ENCODE peak calls at places on chromosomes 5 and 9, in five cellular contexts. One of them, this sample, is unnamed.

GRCh38 chr9:76882686-76883085 is 23.2 kb downstream of the PRUNE2 start:
- DNase-seq in mammary epithelial cell: no peak
- DNase-seq in PC-9: no peak
- DNase-seq in WERI-Rb-1: no peak
- DNase-seq in tibial nerve: no peak
- DNase-seq in this sample: no peak

GRCh38 chr9:81032831-81033230 is 656.5 kb downstream of the TLE1 start:
- DNase-seq in mammary epithelial cell: peak
- DNase-seq in PC-9: no peak
- DNase-seq in WERI-Rb-1: no peak
- DNase-seq in tibial nerve: no peak
- DNase-seq in this sample: no peak

GRCh38 chr9:94645901-94646300 is 6.6 kb upstream of the FBP1 start:
- DNase-seq in mammary epithelial cell: no peak
- DNase-seq in PC-9: no peak
- DNase-seq in WERI-Rb-1: no peak
- DNase-seq in tibial nerve: no peak
- DNase-seq in this sample: no peak

GRCh38 chr9:132367613-132368305 is 13.0 kb upstream of the SETX start:
- DNase-seq in mammary epithelial cell: no peak
- DNase-seq in PC-9: no peak
- DNase-seq in WERI-Rb-1: no peak
- DNase-seq in tibial nerve: no peak
- DNase-seq in this sample: no peak

GRCh38 chr5:74429495-74429894 is 211.0 kb downstream of the ENC1 start:
- DNase-seq in mammary epithelial cell: no peak
- DNase-seq in PC-9: no peak
- DNase-seq in WERI-Rb-1: no peak
- DNase-seq in tibial nerve: no peak
- DNase-seq in this sample: no peak

GRCh38 chr5:18050344-18050743 is 416.1 kb downstream of the TAF11L14 start:
- DNase-seq in mammary epithelial cell: no peak
- DNase-seq in PC-9: no peak
- DNase-seq in WERI-Rb-1: no peak
- DNase-seq in tibial nerve: no peak
- DNase-seq in this sample: no peak

GRCh38 chr5:139435676-139436075 is 3.6 kb downstream of the DNAJC18 start:
- DNase-seq in mammary epithelial cell: no peak
- DNase-seq in PC-9: no peak
- DNase-seq in WERI-Rb-1: no peak
- DNase-seq in tibial nerve: no peak
- DNase-seq in this sample: no peak

GRCh38 chr9:124007468-124008306 is 3.9 kb upstream of the LHX2 start:
- DNase-seq in mammary epithelial cell: no peak
- DNase-seq in PC-9: no peak
- DNase-seq in WERI-Rb-1: no peak
- DNase-seq in tibial nerve: no peak
- DNase-seq in this sample: no peak

GRCh38 chr5:94849821-94850736 is 231.6 kb downstream of the SLF1 start:
- DNase-seq in mammary epithelial cell: peak
- DNase-seq in PC-9: peak
- DNase-seq in WERI-Rb-1: peak
- DNase-seq in tibial nerve: no peak
- DNase-seq in this sample: no peak

GRCh38 chr5:177433658-177434217 is 7.3 kb downstream of the GRK6 start:
- DNase-seq in mammary epithelial cell: no peak
- DNase-seq in PC-9: no peak
- DNase-seq in WERI-Rb-1: no peak
- DNase-seq in tibial nerve: no peak
- DNase-seq in this sample: no peak

GRCh38 chr5:95403996-95404395 is 12.8 kb downstream of the FAM81B start:
- DNase-seq in mammary epithelial cell: peak
- DNase-seq in PC-9: no peak
- DNase-seq in WERI-Rb-1: no peak
- DNase-seq in tibial nerve: no peak
- DNase-seq in this sample: no peak

GRCh38 chr9:27379311-27380236 is 82.6 kb upstream of the EQTN start:
- DNase-seq in mammary epithelial cell: no peak
- DNase-seq in PC-9: no peak
- DNase-seq in WERI-Rb-1: no peak
- DNase-seq in tibial nerve: no peak
- DNase-seq in this sample: no peak

GRCh38 chr5:152505442-152506042 is 100.5 kb upstream of the NMUR2 start:
- DNase-seq in mammary epithelial cell: peak
- DNase-seq in PC-9: peak
- DNase-seq in WERI-Rb-1: peak
- DNase-seq in tibial nerve: no peak
- DNase-seq in this sample: no peak

GRCh38 chr5:172454355-172455086 is at the start of gene SH3PXD2B:
- DNase-seq in mammary epithelial cell: peak
- DNase-seq in PC-9: peak
- DNase-seq in WERI-Rb-1: peak
- DNase-seq in tibial nerve: no peak
- DNase-seq in this sample: no peak

GRCh38 chr5:2603176-2603575 is 148.3 kb downstream of the IRX2 start:
- DNase-seq in mammary epithelial cell: no peak
- DNase-seq in PC-9: no peak
- DNase-seq in WERI-Rb-1: no peak
- DNase-seq in tibial nerve: no peak
- DNase-seq in this sample: no peak

GRCh38 chr5:168865973-168866372 is 286.8 kb upstream of the PANK3 start:
- DNase-seq in mammary epithelial cell: no peak
- DNase-seq in PC-9: no peak
- DNase-seq in WERI-Rb-1: peak
- DNase-seq in tibial nerve: no peak
- DNase-seq in this sample: no peak

GRCh38 chr5:113520429-113520828 is 6.9 kb downstream of the YTHDC2 start:
- DNase-seq in mammary epithelial cell: peak
- DNase-seq in PC-9: no peak
- DNase-seq in WERI-Rb-1: no peak
- DNase-seq in tibial nerve: no peak
- DNase-seq in this sample: no peak

GRCh38 chr5:142798099-142798768 is 28.1 kb downstream of the ARHGAP26 start:
- DNase-seq in mammary epithelial cell: no peak
- DNase-seq in PC-9: no peak
- DNase-seq in WERI-Rb-1: no peak
- DNase-seq in tibial nerve: no peak
- DNase-seq in this sample: no peak

GRCh38 chr5:122129332-122129731 is at the start of gene ZNF474:
- DNase-seq in mammary epithelial cell: peak
- DNase-seq in PC-9: peak
- DNase-seq in WERI-Rb-1: no peak
- DNase-seq in tibial nerve: no peak
- DNase-seq in this sample: peak

GRCh38 chr9:121674952-121675351 is 23.5 kb downstream of the DAB2IP start:
- DNase-seq in mammary epithelial cell: peak
- DNase-seq in PC-9: no peak
- DNase-seq in WERI-Rb-1: no peak
- DNase-seq in tibial nerve: no peak
- DNase-seq in this sample: no peak

GRCh38 chr9:112601646-112602045 is 115.0 kb downstream of the KIAA1958 start:
- DNase-seq in mammary epithelial cell: no peak
- DNase-seq in PC-9: no peak
- DNase-seq in WERI-Rb-1: no peak
- DNase-seq in tibial nerve: no peak
- DNase-seq in this sample: no peak

GRCh38 chr9:15735083-15735974 is 182.5 kb downstream of the CCDC171 start:
- DNase-seq in mammary epithelial cell: peak
- DNase-seq in PC-9: peak
- DNase-seq in WERI-Rb-1: no peak
- DNase-seq in tibial nerve: no peak
- DNase-seq in this sample: no peak

GRCh38 chr9:20312732-20313131 is 309.6 kb downstream of the MLLT3 start:
- DNase-seq in mammary epithelial cell: peak
- DNase-seq in PC-9: no peak
- DNase-seq in WERI-Rb-1: no peak
- DNase-seq in tibial nerve: no peak
- DNase-seq in this sample: no peak

GRCh38 chr9:124960409-124960752 is 19.5 kb upstream of the GOLGA1 start:
- DNase-seq in mammary epithelial cell: peak
- DNase-seq in PC-9: no peak
- DNase-seq in WERI-Rb-1: no peak
- DNase-seq in tibial nerve: no peak
- DNase-seq in this sample: no peak

GRCh38 chr9:124665391-124666058 is 105.6 kb downstream of the NR6A1 start:
- DNase-seq in mammary epithelial cell: peak
- DNase-seq in PC-9: no peak
- DNase-seq in WERI-Rb-1: no peak
- DNase-seq in tibial nerve: no peak
- DNase-seq in this sample: no peak

DNA sequence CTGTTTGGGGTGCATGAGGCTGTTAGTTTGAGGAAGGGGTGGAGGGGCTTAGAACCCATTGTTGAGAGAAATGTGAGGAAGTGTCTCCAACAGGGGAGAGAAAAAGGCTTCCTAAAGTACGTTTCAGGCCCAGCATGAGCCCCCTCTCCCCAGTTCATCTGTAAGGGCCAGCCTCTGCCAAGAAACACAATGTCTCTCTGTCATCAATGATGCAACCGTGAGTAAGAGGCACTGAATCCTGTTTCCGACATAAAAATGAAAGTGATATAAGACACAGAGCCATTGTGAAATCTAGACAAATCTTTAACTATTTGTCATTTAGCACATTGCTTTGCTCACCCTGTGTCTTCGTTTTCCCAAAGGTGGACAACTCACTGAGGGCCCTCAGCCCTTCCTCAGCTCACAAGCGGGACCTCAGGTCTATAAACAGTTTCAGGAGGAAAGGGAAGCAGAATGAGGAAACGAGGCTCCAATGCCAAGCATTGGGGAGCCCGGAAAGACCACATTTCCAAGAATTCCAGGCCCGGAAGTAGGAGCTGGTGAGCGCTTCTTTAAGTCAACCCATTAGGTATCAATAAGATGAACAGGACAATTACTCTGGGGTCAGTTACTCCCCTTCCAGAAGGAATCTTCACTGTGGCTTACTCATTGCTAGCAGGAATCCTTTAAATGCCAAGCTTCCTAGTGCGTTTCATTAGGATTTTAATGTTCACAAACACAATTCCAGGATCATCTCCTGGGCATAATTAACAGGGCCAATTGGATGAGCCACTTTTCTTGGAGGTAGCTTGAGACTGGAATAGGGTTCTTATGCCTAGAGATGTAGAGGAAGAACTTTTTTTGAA is 59.0 kb upstream of the KLF4 start:
- DNase-seq in mammary epithelial cell: peak
- DNase-seq in PC-9: peak
- DNase-seq in WERI-Rb-1: no peak
- DNase-seq in tibial nerve: no peak
- DNase-seq in this sample: peak
- H3K27ac ChIP-seq in mammary epithelial cell: peak
- H3K27ac ChIP-seq in PC-9: peak
- H3K27ac ChIP-seq in WERI-Rb-1: no peak
- H3K27ac ChIP-seq in tibial nerve: peak
- H3K27ac ChIP-seq in this sample: no peak

DNA sequence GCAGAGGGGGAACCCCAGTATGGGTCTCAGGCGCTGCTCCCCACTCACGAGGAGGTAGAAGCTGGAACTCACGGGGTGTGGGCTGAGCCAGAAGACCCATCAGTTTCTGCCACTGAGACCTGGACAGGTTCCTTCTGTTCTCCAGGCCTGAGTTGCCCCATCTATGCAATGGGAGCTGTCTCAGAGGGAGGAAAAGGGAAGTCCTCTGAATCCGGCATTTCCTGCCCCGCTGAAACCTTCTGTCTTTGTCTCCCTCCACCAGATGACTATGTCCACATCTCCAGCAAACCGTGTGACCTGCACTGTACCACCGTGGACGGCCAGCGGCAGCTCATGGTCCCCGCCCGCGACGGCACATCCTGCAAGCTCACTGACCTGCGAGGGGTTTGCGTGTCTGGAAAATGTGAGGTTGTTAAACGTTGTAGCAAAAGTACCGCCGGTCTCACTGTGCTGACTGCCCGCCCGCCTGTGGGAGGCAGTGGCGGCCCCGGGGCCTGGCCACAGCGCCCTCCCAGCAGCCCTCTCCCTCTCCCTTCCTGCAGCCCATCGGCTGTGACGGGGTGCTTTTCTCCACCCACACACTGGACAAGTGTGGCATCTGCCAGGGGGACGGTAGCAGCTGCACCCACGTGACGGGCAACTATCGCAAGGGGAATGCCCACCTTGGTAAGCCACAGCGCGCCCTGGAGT is 6.0 kb downstream of the ADAMTSL2 start:
- DNase-seq in mammary epithelial cell: no peak
- DNase-seq in PC-9: no peak
- DNase-seq in WERI-Rb-1: no peak
- DNase-seq in tibial nerve: no peak
- DNase-seq in this sample: no peak
- TF ChIP-seq CTCF in mammary epithelial cell: no peak
- TF ChIP-seq CTCF in PC-9: no peak
- TF ChIP-seq CTCF in WERI-Rb-1: no peak
- TF ChIP-seq CTCF in tibial nerve: no peak
- TF ChIP-seq CTCF in this sample: no peak

GRCh38 chr5:154287136-154287535 is 96.6 kb downstream of the GALNT10 start:
- DNase-seq in mammary epithelial cell: no peak
- DNase-seq in PC-9: peak
- DNase-seq in WERI-Rb-1: no peak
- DNase-seq in tibial nerve: no peak
- DNase-seq in this sample: peak

GRCh38 chr5:154286557-154286956 is 96.0 kb downstream of the GALNT10 start:
- DNase-seq in mammary epithelial cell: no peak
- DNase-seq in PC-9: no peak
- DNase-seq in WERI-Rb-1: no peak
- DNase-seq in tibial nerve: no peak
- DNase-seq in this sample: no peak

GRCh38 chr5:154284433-154284832 is 93.9 kb downstream of the GALNT10 start:
- DNase-seq in mammary epithelial cell: no peak
- DNase-seq in PC-9: no peak
- DNase-seq in WERI-Rb-1: no peak
- DNase-seq in tibial nerve: no peak
- DNase-seq in this sample: no peak

GRCh38 chr5:154285661-154286408 is 95.3 kb downstream of the GALNT10 start:
- DNase-seq in mammary epithelial cell: no peak
- DNase-seq in PC-9: peak
- DNase-seq in WERI-Rb-1: no peak
- DNase-seq in tibial nerve: no peak
- DNase-seq in this sample: no peak

GRCh38 chr5:154288145-154288544 is 97.6 kb downstream of the GALNT10 start:
- DNase-seq in mammary epithelial cell: no peak
- DNase-seq in PC-9: no peak
- DNase-seq in WERI-Rb-1: no peak
- DNase-seq in tibial nerve: peak
- DNase-seq in this sample: no peak
- H3K27ac ChIP-seq in mammary epithelial cell: no peak
- H3K27ac ChIP-seq in PC-9: peak
- H3K27ac ChIP-seq in WERI-Rb-1: no peak
- H3K27ac ChIP-seq in tibial nerve: no peak
- H3K27ac ChIP-seq in this sample: peak

GRCh38 chr9:83544002-83544698 is 5.9 kb upstream of the FRMD3 start:
- DNase-seq in mammary epithelial cell: peak
- DNase-seq in PC-9: peak
- DNase-seq in WERI-Rb-1: peak
- DNase-seq in tibial nerve: no peak
- DNase-seq in this sample: no peak
- TF ChIP-seq CTCF in mammary epithelial cell: peak
- TF ChIP-seq CTCF in PC-9: peak
- TF ChIP-seq CTCF in WERI-Rb-1: peak
- TF ChIP-seq CTCF in tibial nerve: peak
- TF ChIP-seq CTCF in this sample: peak